ENCODE peak calls at places on chromosomes 11 and 22, in four cellular contexts. I is K562, S is HepG2, M is WTC11. G is an unnamed sample.

GRCh38 chr11:50379484-50379883 is 346.8 kb downstream of the OR4C45 start:
- DNase-seq in S (no peak), I (no peak), M (no peak), G (no peak)

GRCh38 chr11:31872074-31872440 is 60.9 kb upstream of the PAX6 start:
- DNase-seq in M (no peak), S (no peak), I (no peak), G (no peak)

GRCh38 chr11:109929308-109929707 is 163.9 kb upstream of the ZC3H12C start:
- DNase-seq in I (no peak), S (no peak), M (no peak), G (no peak)

GRCh38 chr11:69305885-69306540 is 12.1 kb downstream of the MYEOV start:
- DNase-seq in M (no peak), S (no peak), I (no peak), G (no peak)

GRCh38 chr11:118615282-118615979 is 8.0 kb downstream of the PHLDB1 start:
- DNase-seq in S (peak), I (no peak), M (peak), G (no peak)

GRCh38 chr11:48106166-48106565 is 110.4 kb upstream of the OR4B1 start:
- DNase-seq in M (no peak), S (no peak), I (no peak), G (no peak)

GRCh38 chr11:61516675-61517516 is 8.3 kb downstream of the LRRC10B start:
- DNase-seq in I (peak), S (peak), M (peak), G (peak)

GRCh38 chr11:74543991-74544390 is 48.4 kb upstream of the POLD3 start:
- DNase-seq in I (no peak), M (no peak), S (no peak), G (no peak)

GRCh38 chr11:75536786-75537629 is 11.3 kb upstream of the GDPD5 start:
- DNase-seq in I (peak), M (no peak), S (no peak), G (no peak)

DNA sequence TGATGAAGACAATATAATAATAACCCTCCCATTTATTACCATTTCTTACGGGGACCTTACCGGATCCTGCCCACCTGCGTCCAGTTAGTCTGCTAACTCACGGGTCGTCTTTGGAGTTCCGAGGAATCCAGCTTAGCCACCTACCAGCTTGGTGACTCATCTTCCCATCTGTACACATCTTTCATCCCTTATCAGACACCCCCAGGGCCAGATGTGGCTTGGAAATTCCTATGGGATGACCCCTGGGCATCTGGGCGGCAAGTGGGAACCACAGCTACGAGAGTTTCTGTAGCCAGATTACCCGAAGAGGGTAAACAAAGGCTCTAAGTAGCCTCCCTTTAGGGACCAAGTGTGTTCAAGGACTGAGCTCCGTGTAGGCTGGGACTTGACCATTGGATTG is 12.8 kb upstream of the PRR5 start:
- DNase-seq in I (no peak), S (no peak), M (no peak), G (no peak)
- TF ChIP-seq ELF4 in I (no peak), S (no peak), M (no peak), G (no peak)

GRCh38 chr11:73219396-73220285 is 1.6 kb downstream of the P2RY2 start:
- DNase-seq in I (no peak), S (no peak), M (no peak), G (no peak)

GRCh38 chr11:73217810-73218105 is 323 bp upstream of the P2RY2 start:
- DNase-seq in S (no peak), I (no peak), M (no peak), G (no peak)

GRCh38 chr11:73218830-73219215 is 742 bp downstream of the P2RY2 start:
- DNase-seq in I (no peak), M (no peak), S (no peak), G (no peak)

GRCh38 chr11:73217131-73217809 is 811 bp upstream of the P2RY2 start:
- DNase-seq in I (peak), S (no peak), M (no peak), G (no peak)

GRCh38 chr11:73218106-73218829 is at the start of gene P2RY2:
- DNase-seq in S (peak), I (no peak), M (peak), G (peak)
- TF ChIP-seq ELF4 in S (no peak), I (no peak), M (peak), G (no peak)

GRCh38 chr11:3944198-3944597 is 88.7 kb downstream of the STIM1 start:
- DNase-seq in I (no peak), M (no peak), S (no peak), G (no peak)

GRCh38 chr11:3949132-3949531 is 93.7 kb downstream of the STIM1 start:
- DNase-seq in I (no peak), M (no peak), S (no peak), G (no peak)

GRCh38 chr11:3946445-3947017 is 91.1 kb downstream of the STIM1 start:
- DNase-seq in I (no peak), S (no peak), M (no peak), G (no peak)

GRCh38 chr11:3950996-3951662 is 95.7 kb downstream of the STIM1 start:
- DNase-seq in S (peak), M (no peak), I (peak), G (peak)

GRCh38 chr11:3947084-3947483 is 91.6 kb downstream of the STIM1 start:
- DNase-seq in S (no peak), I (no peak), M (no peak), G (no peak)
- TF ChIP-seq ELF4 in S (no peak), I (no peak), M (no peak), G (no peak)

GRCh38 chr22:20239951-20240773 is 28.0 kb downstream of the RTN4R start:
- DNase-seq in S (no peak), I (peak), M (peak), G (no peak)

GRCh38 chr22:20239063-20239950 is 28.8 kb downstream of the RTN4R start:
- DNase-seq in I (peak), S (no peak), M (no peak), G (no peak)

GRCh38 chr22:20237480-20238440 is 30.4 kb downstream of the RTN4R start:
- DNase-seq in M (no peak), S (no peak), I (no peak), G (no peak)

GRCh38 chr22:20240900-20241299 is 27.2 kb downstream of the RTN4R start:
- DNase-seq in M (no peak), I (no peak), S (no peak), G (no peak)

GRCh38 chr22:20238567-20239062 is 29.5 kb downstream of the RTN4R start:
- DNase-seq in M (peak), S (peak), I (peak), G (peak)
- TF ChIP-seq ELF4 in M (no peak), S (no peak), I (no peak), G (no peak)